ENCODE peak calls at places on chromosomes 13 and 19, in five cellular contexts. One of them, this sample, is unnamed.

GRCh38 chr19:37973666-37974065 is 66.7 kb downstream of the SIPA1L3 start:
- DNase-seq in HEK293T: no peak
- DNase-seq in GM12878: no peak
- DNase-seq in NT2/D1: no peak
- DNase-seq in HepG2: no peak
- DNase-seq in this sample: no peak

GRCh38 chr13:50588736-50589135 is 254.8 kb downstream of the DLEU7 start:
- DNase-seq in HEK293T: no peak
- DNase-seq in GM12878: no peak
- DNase-seq in NT2/D1: no peak
- DNase-seq in HepG2: no peak
- DNase-seq in this sample: no peak

GRCh38 chr19:49109051-49109450 is 5.1 kb upstream of the LIN7B start:
- DNase-seq in HEK293T: no peak
- DNase-seq in GM12878: no peak
- DNase-seq in NT2/D1: no peak
- DNase-seq in HepG2: no peak
- DNase-seq in this sample: no peak

GRCh38 chr19:3708207-3708931 is at the start of gene TJP3:
- DNase-seq in HEK293T: no peak
- DNase-seq in GM12878: no peak
- DNase-seq in NT2/D1: no peak
- DNase-seq in HepG2: peak; percentile 75
- DNase-seq in this sample: no peak

GRCh38 chr13:33543089-33543459 is 257.5 kb upstream of the STARD13 start:
- DNase-seq in HEK293T: no peak
- DNase-seq in GM12878: no peak
- DNase-seq in NT2/D1: peak; percentile 46
- DNase-seq in HepG2: no peak
- DNase-seq in this sample: peak; percentile 15

GRCh38 chr13:77345150-77345780 is 18.4 kb upstream of the MYCBP2 start:
- DNase-seq in HEK293T: no peak
- DNase-seq in GM12878: no peak
- DNase-seq in NT2/D1: no peak
- DNase-seq in HepG2: no peak
- DNase-seq in this sample: no peak

GRCh38 chr13:46598140-46598819 is 45.3 kb downstream of the LRCH1 start:
- DNase-seq in HEK293T: no peak
- DNase-seq in GM12878: no peak
- DNase-seq in NT2/D1: no peak
- DNase-seq in HepG2: no peak
- DNase-seq in this sample: no peak

GRCh38 chr19:42323852-42324654 is 1.4 kb upstream of the MEGF8 start:
- DNase-seq in HEK293T: no peak
- DNase-seq in GM12878: no peak
- DNase-seq in NT2/D1: no peak
- DNase-seq in HepG2: no peak
- DNase-seq in this sample: peak; percentile 72

GRCh38 chr13:106561551-106562170 is 6.3 kb downstream of the ARGLU1 start:
- DNase-seq in HEK293T: no peak
- DNase-seq in GM12878: peak; percentile 55
- DNase-seq in NT2/D1: no peak
- DNase-seq in HepG2: no peak
- DNase-seq in this sample: no peak

GRCh38 chr19:53158119-53158656 is 665 bp downstream of the ZNF347 start:
- DNase-seq in HEK293T: no peak
- DNase-seq in GM12878: no peak
- DNase-seq in NT2/D1: peak; percentile 6
- DNase-seq in HepG2: no peak
- DNase-seq in this sample: peak; percentile 65

GRCh38 chr13:23411706-23412105 is 21.8 kb downstream of the SACS start:
- DNase-seq in HEK293T: no peak
- DNase-seq in GM12878: no peak
- DNase-seq in NT2/D1: no peak
- DNase-seq in HepG2: no peak
- DNase-seq in this sample: peak; percentile 38

GRCh38 chr13:45132384-45133064 is 12.2 kb downstream of the GTF2F2 start:
- DNase-seq in HEK293T: no peak
- DNase-seq in GM12878: peak; percentile 19
- DNase-seq in NT2/D1: no peak
- DNase-seq in HepG2: no peak
- DNase-seq in this sample: no peak

GRCh38 chr13:71118779-71119364 is 748.1 kb downstream of the DACH1 start:
- DNase-seq in HEK293T: no peak
- DNase-seq in GM12878: no peak
- DNase-seq in NT2/D1: no peak
- DNase-seq in HepG2: no peak
- DNase-seq in this sample: no peak

GRCh38 chr19:55638864-55639359 is 1.9 kb upstream of the ZNF580 start:
- DNase-seq in HEK293T: peak; percentile 26
- DNase-seq in GM12878: no peak
- DNase-seq in NT2/D1: no peak
- DNase-seq in HepG2: peak; percentile 66
- DNase-seq in this sample: peak; percentile 72

GRCh38 chr19:12751635-12752034 is at the start of gene BEST2:
- DNase-seq in HEK293T: no peak
- DNase-seq in GM12878: no peak
- DNase-seq in NT2/D1: no peak
- DNase-seq in HepG2: no peak
- DNase-seq in this sample: no peak

GRCh38 chr13:82717249-82717648 is 1165.0 kb downstream of the SLITRK1 start:
- DNase-seq in HEK293T: no peak
- DNase-seq in GM12878: no peak
- DNase-seq in NT2/D1: no peak
- DNase-seq in HepG2: no peak
- DNase-seq in this sample: no peak

GRCh38 chr19:16548956-16549355 is 6.7 kb upstream of the CHERP start:
- DNase-seq in HEK293T: no peak
- DNase-seq in GM12878: no peak
- DNase-seq in NT2/D1: no peak
- DNase-seq in HepG2: no peak
- DNase-seq in this sample: no peak

GRCh38 chr13:40271931-40272775 is 394.3 kb downstream of the FOXO1 start:
- DNase-seq in HEK293T: no peak
- DNase-seq in GM12878: no peak
- DNase-seq in NT2/D1: no peak
- DNase-seq in HepG2: no peak
- DNase-seq in this sample: no peak

DNA sequence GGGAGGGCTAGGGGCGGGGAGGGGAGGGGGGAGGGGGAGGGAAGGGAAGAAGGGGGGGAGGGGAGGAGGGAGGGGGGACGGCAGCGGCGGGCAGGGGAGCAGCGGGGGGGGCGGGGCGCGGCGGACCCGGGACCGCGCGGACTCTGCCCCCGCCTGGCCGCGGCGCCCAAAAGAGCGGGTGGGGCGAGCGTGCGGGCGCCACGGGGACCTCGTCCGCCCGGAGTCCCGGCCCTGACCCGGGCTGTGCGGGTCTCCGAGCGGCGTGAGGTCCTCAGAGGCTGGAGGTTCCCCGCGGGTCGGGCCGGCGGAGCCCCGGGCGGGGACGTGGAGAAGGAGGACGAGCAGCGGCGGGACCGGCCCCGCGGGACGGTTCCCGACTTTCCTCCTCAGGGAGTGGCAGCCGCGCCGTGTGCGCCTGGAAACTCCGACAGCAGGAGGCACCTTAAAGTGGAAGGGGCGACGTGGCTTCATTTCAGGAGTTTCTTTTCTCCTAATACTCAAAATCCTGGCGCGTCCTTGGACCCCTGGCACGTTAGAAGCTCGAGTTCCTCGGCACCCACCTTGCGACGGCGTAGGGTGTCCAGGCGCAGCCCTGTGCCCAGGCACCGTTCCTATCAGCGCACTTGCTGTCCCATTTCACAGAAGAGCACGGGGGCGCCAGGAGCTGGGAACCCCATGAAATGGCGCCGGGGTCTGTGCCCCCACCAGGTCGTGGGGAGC is 518 bp upstream of the PLPP2 start:
- DNase-seq in HEK293T: peak; percentile 30
- DNase-seq in GM12878: no peak
- DNase-seq in NT2/D1: no peak
- DNase-seq in HepG2: no peak
- DNase-seq in this sample: no peak
- TF ChIP-seq SUZ12 in HEK293T: no peak
- TF ChIP-seq SUZ12 in GM12878: no peak
- TF ChIP-seq SUZ12 in NT2/D1: no peak
- TF ChIP-seq SUZ12 in HepG2: no peak
- TF ChIP-seq SUZ12 in this sample: no peak

GRCh38 chr13:73676550-73677040 is 457.6 kb downstream of the KLF12 start:
- DNase-seq in HEK293T: no peak
- DNase-seq in GM12878: no peak
- DNase-seq in NT2/D1: no peak
- DNase-seq in HepG2: no peak
- DNase-seq in this sample: no peak

GRCh38 chr13:73677041-73677589 is 457.1 kb downstream of the KLF12 start:
- DNase-seq in HEK293T: no peak
- DNase-seq in GM12878: no peak
- DNase-seq in NT2/D1: no peak
- DNase-seq in HepG2: no peak
- DNase-seq in this sample: no peak

GRCh38 chr13:73671011-73671410 is 463.2 kb downstream of the KLF12 start:
- DNase-seq in HEK293T: no peak
- DNase-seq in GM12878: no peak
- DNase-seq in NT2/D1: no peak
- DNase-seq in HepG2: no peak
- DNase-seq in this sample: no peak

GRCh38 chr13:73673931-73674330 is 460.3 kb downstream of the KLF12 start:
- DNase-seq in HEK293T: no peak
- DNase-seq in GM12878: no peak
- DNase-seq in NT2/D1: no peak
- DNase-seq in HepG2: no peak
- DNase-seq in this sample: no peak

GRCh38 chr13:73672492-73672891 is 461.7 kb downstream of the KLF12 start:
- DNase-seq in HEK293T: no peak
- DNase-seq in GM12878: no peak
- DNase-seq in NT2/D1: no peak
- DNase-seq in HepG2: peak; percentile 2
- DNase-seq in this sample: no peak
- TF ChIP-seq SUZ12 in HEK293T: no peak
- TF ChIP-seq SUZ12 in GM12878: no peak
- TF ChIP-seq SUZ12 in NT2/D1: no peak
- TF ChIP-seq SUZ12 in HepG2: no peak
- TF ChIP-seq SUZ12 in this sample: no peak

GRCh38 chr19:35267818-35268545 is 780 bp upstream of the USF2 start:
- DNase-seq in HEK293T: peak; percentile 93
- DNase-seq in GM12878: no peak
- DNase-seq in NT2/D1: no peak
- DNase-seq in HepG2: no peak
- DNase-seq in this sample: no peak

GRCh38 chr19:35268546-35269424 is at the start of gene USF2:
- DNase-seq in HEK293T: peak; percentile 79
- DNase-seq in GM12878: no peak
- DNase-seq in NT2/D1: no peak
- DNase-seq in HepG2: peak; percentile 72
- DNase-seq in this sample: no peak

GRCh38 chr19:35266149-35266903 is 2.4 kb upstream of the USF2 start:
- DNase-seq in HEK293T: no peak
- DNase-seq in GM12878: no peak
- DNase-seq in NT2/D1: no peak
- DNase-seq in HepG2: no peak
- DNase-seq in this sample: no peak

GRCh38 chr19:35265126-35265995 is 3.4 kb upstream of the USF2 start:
- DNase-seq in HEK293T: no peak
- DNase-seq in GM12878: no peak
- DNase-seq in NT2/D1: no peak
- DNase-seq in HepG2: no peak
- DNase-seq in this sample: no peak

GRCh38 chr19:35266904-35267817 is 1.6 kb upstream of the USF2 start:
- DNase-seq in HEK293T: no peak
- DNase-seq in GM12878: no peak
- DNase-seq in NT2/D1: no peak
- DNase-seq in HepG2: no peak
- DNase-seq in this sample: no peak
- TF ChIP-seq SUZ12 in HEK293T: no peak
- TF ChIP-seq SUZ12 in GM12878: no peak
- TF ChIP-seq SUZ12 in NT2/D1: no peak
- TF ChIP-seq SUZ12 in HepG2: no peak
- TF ChIP-seq SUZ12 in this sample: no peak

GRCh38 chr19:18814063-18814462 is 17.7 kb upstream of the UPF1 start:
- DNase-seq in HEK293T: no peak
- DNase-seq in GM12878: no peak
- DNase-seq in NT2/D1: no peak
- DNase-seq in HepG2: no peak
- DNase-seq in this sample: no peak
- TF ChIP-seq SUZ12 in HEK293T: no peak
- TF ChIP-seq SUZ12 in GM12878: no peak
- TF ChIP-seq SUZ12 in NT2/D1: no peak
- TF ChIP-seq SUZ12 in HepG2: no peak
- TF ChIP-seq SUZ12 in this sample: no peak